ENCODE peak calls at places on chromosomes 11 and 22, in six cellular contexts. A is retinal pigment epithelial cell, G is cardiac fibroblast, Q is cardiac muscle cell, Z is stomach, H is thoracic aorta. U is an unnamed sample.

GRCh38 chr11:12284321-12285050 is 92.9 kb upstream of the PARVA start:
- DNase-seq in A (no peak), G (peak), Q (peak), Z (peak), H (no peak), U (no peak)

GRCh38 chr11:32118025-32118974 is 27.4 kb downstream of the RCN1 start:
- DNase-seq in A (peak), G (peak), Q (peak), Z (no peak), H (no peak), U (no peak)

GRCh38 chr22:40258463-40259046 is 80.8 kb downstream of the TNRC6B start:
- DNase-seq in A (no peak), G (peak), Q (no peak), Z (no peak), H (no peak), U (no peak)

GRCh38 chr22:21642584-21643448 is 714 bp downstream of the SDF2L1 start:
- DNase-seq in A (no peak), G (peak), Q (peak), Z (peak), H (no peak), U (no peak)

GRCh38 chr22:35638408-35638807 is 9.8 kb upstream of the APOL6 start:
- DNase-seq in A (no peak), G (peak), Q (peak), Z (no peak), H (peak), U (peak)

GRCh38 chr11:119885861-119886567 is 157.0 kb upstream of the NECTIN1 start:
- DNase-seq in A (no peak), G (no peak), Q (no peak), Z (no peak), H (no peak), U (no peak)

GRCh38 chr11:91295591-91295990 is 929.0 kb upstream of the FAT3 start:
- DNase-seq in A (no peak), G (no peak), Q (no peak), Z (no peak), H (no peak), U (no peak)

GRCh38 chr22:32761251-32761903 is 40.1 kb upstream of the TIMP3 start:
- DNase-seq in A (no peak), G (no peak), Q (no peak), Z (no peak), H (no peak), U (no peak)

GRCh38 chr11:133082453-133082781 is 449.9 kb downstream of the OPCML start:
- DNase-seq in A (no peak), G (no peak), Q (peak), Z (no peak), H (peak), U (no peak)

GRCh38 chr11:123351375-123351774 is 78.7 kb upstream of the GRAMD1B start:
- DNase-seq in A (no peak), G (no peak), Q (peak), Z (no peak), H (no peak), U (no peak)

GRCh38 chr22:29344137-29344536 is 28.6 kb upstream of the RASL10A start:
- DNase-seq in A (peak), G (peak), Q (peak), Z (peak), H (peak), U (peak)

GRCh38 chr11:15704064-15704463 is 589.3 kb downstream of the INSC start:
- DNase-seq in A (no peak), G (no peak), Q (no peak), Z (peak), H (no peak), U (no peak)

GRCh38 chr11:70267405-70267950 is 3.0 kb upstream of the PPFIA1 start:
- DNase-seq in A (no peak), G (peak), Q (no peak), Z (no peak), H (no peak), U (no peak)

GRCh38 chr11:81644239-81644840 is 1089.3 kb downstream of the FAM181B start:
- DNase-seq in A (no peak), G (peak), Q (peak), Z (no peak), H (no peak), U (no peak)

GRCh38 chr22:21832291-21833290 is 34.9 kb downstream of the MAPK1 start:
- DNase-seq in A (no peak), G (no peak), Q (peak), Z (no peak), H (no peak), U (no peak)

GRCh38 chr22:22948651-22949611 is 61.3 kb downstream of the IGLL5 start:
- DNase-seq in A (no peak), G (peak), Q (peak), Z (no peak), H (no peak), U (no peak)

GRCh38 chr11:67033661-67034166 is 10.8 kb downstream of the SYT12 start:
- DNase-seq in A (no peak), G (peak), Q (peak), Z (no peak), H (no peak), U (peak)

GRCh38 chr11:116835791-116836647 is 1.4 kb downstream of the APOA1 start:
- DNase-seq in A (peak), G (peak), Q (peak), Z (peak), H (peak), U (peak)

GRCh38 chr22:41781508-41781906 is 19.0 kb upstream of the CCDC134 start:
- DNase-seq in A (no peak), G (no peak), Q (no peak), Z (no peak), H (no peak), U (no peak)

GRCh38 chr11:95256204-95256819 is 25.3 kb upstream of the SESN3 start:
- DNase-seq in A (no peak), G (peak), Q (peak), Z (no peak), H (no peak), U (no peak)

GRCh38 chr11:72652871-72653615 is 21.2 kb downstream of the PDE2A start:
- DNase-seq in A (no peak), G (no peak), Q (no peak), Z (no peak), H (no peak), U (no peak)

GRCh38 chr22:38028344-38029130 is 28.7 kb upstream of the PICK1 start:
- DNase-seq in A (no peak), G (no peak), Q (no peak), Z (no peak), H (no peak), U (no peak)

GRCh38 chr11:35335226-35335625 is 84.1 kb downstream of the SLC1A2 start:
- DNase-seq in A (no peak), G (peak), Q (peak), Z (no peak), H (no peak), U (no peak)

GRCh38 chr11:76823481-76824028 is 37.2 kb upstream of the ACER3 start:
- DNase-seq in A (peak), G (peak), Q (peak), Z (no peak), H (no peak), U (no peak)

GRCh38 chr22:43011079-43011478 is 3.9 kb downstream of the PACSIN2 start:
- DNase-seq in A (peak), G (no peak), Q (no peak), Z (peak), H (no peak), U (no peak)

GRCh38 chr11:80586464-80586863 is 1145.6 kb upstream of the TENM4 start:
- DNase-seq in A (peak), G (no peak), Q (no peak), Z (no peak), H (no peak), U (no peak)

GRCh38 chr22:37174964-37175363 is 13.1 kb downstream of the C1QTNF6 start:
- DNase-seq in A (no peak), G (no peak), Q (no peak), Z (no peak), H (no peak), U (no peak)

GRCh38 chr11:67276821-67277230 is 10.6 kb downstream of the GRK2 start:
- DNase-seq in A (no peak), G (peak), Q (peak), Z (peak), H (no peak), U (no peak)

GRCh38 chr11:100863080-100863581 is 176.0 kb downstream of the ARHGAP42 start:
- DNase-seq in A (peak), G (peak), Q (peak), Z (peak), H (no peak), U (peak)

GRCh38 chr11:33044281-33044680 is 4.9 kb downstream of the TCP11L1 start:
- DNase-seq in A (no peak), G (peak), Q (no peak), Z (no peak), H (no peak), U (no peak)

GRCh38 chr11:46360878-46361277 is 13.6 kb downstream of the DGKZ start:
- DNase-seq in A (no peak), G (peak), Q (no peak), Z (no peak), H (no peak), U (no peak)
- H3K4me3 ChIP-seq in A (no peak), G (no peak), Q (no peak), Z (peak), H (peak), U (peak)

GRCh38 chr11:60891103-60891741 is 15.2 kb downstream of the PRPF19 start:
- DNase-seq in A (no peak), G (no peak), Q (peak), Z (peak), H (no peak), U (no peak)

GRCh38 chr11:60890696-60891095 is 15.7 kb downstream of the PRPF19 start:
- DNase-seq in A (no peak), G (no peak), Q (no peak), Z (no peak), H (no peak), U (no peak)

GRCh38 chr11:60889869-60890311 is 16.5 kb downstream of the PRPF19 start:
- DNase-seq in A (no peak), G (no peak), Q (no peak), Z (no peak), H (no peak), U (no peak)

GRCh38 chr11:60887531-60887930 is 18.9 kb downstream of the PRPF19 start:
- DNase-seq in A (no peak), G (peak), Q (peak), Z (peak), H (no peak), U (no peak)
- TF ChIP-seq CTCF in A (peak), G (peak), Q (peak), Z (peak), H (no peak), U (peak)

GRCh38 chr22:20158366-20159036 is 7.6 kb upstream of the CCDC188 start:
- DNase-seq in A (no peak), G (no peak), Q (no peak), Z (no peak), H (no peak), U (no peak)
- H3K4me3 ChIP-seq in A (no peak), G (no peak), Q (no peak), Z (no peak), H (no peak), U (no peak)

GRCh38 chr11:9459573-9460321 is 1.1 kb upstream of the ZNF143 start:
- DNase-seq in A (peak), G (peak), Q (peak), Z (no peak), H (no peak), U (no peak)
- TF ChIP-seq CTCF in A (no peak), G (no peak), Q (no peak), Z (no peak), H (no peak), U (no peak)

DNA sequence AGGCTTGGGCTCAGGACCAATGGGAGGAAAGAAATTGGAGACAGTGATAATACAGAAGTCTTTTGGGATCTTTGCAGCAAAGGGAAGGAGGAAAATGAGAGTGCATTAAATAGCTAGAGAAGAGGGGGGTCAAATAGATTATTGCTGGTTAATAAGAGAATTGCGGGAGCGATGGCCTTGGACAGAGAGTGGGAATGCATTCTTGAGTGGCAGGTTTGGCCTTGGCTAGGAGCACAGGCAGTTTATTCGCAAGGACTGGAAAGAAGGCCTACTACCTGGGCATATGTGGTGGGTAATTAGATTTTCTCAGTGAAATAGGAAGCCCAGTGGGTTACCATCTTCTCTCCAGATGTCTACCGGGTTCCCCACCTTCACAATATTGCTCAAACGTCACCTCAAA is 3.5 kb upstream of the MEN1 start:
- DNase-seq in A (no peak), G (no peak), Q (no peak), Z (no peak), H (no peak), U (no peak)
- H3K4me3 ChIP-seq in A (no peak), G (no peak), Q (no peak), Z (no peak), H (no peak), U (no peak)

DNA sequence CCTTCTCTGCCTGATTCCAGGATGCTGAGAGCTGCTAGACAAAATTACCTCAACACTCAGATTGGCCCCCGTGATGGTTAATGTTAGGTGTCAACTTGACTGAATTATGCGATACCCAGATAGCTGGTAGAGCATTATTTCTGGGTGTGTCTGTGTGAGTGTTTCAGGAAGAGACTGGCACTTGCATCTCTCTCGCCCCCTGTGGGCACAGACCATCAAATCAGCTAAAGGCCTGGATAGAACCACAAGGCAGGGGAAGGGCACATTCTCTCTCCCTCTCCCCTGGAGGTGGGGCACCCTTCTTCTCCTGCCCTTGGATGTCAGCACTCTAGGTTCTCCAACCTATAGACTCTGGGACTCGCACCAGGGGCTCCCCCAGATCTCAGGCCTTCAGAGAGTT is 79.7 kb downstream of the KIRREL3 start:
- DNase-seq in A (no peak), G (no peak), Q (no peak), Z (no peak), H (no peak), U (no peak)
- TF ChIP-seq CTCF in A (no peak), G (no peak), Q (no peak), Z (no peak), H (no peak), U (no peak)

GRCh38 chr11:313304-313786 is 495 bp upstream of the IFITM1 start:
- DNase-seq in A (no peak), G (no peak), Q (no peak), Z (no peak), H (no peak), U (no peak)
- H3K4me3 ChIP-seq in A (no peak), G (no peak), Q (no peak), Z (peak), H (peak), U (peak)

U was measured in AG04449.